ENCODE peak calls at places on chromosome 11, in four cellular contexts. One of them, this sample, is unnamed.
A peak's percentile ranks its signal among the peaks of the same experiment; 100 is the strongest.

GRCh38 chr11:27718853-27719574 is 18.8 kb upstream of the BDNF start:
- DNase-seq in activated T-cell treated with anti-CD3 and anti-CD28 coated beads for 48 hours: no peak
- DNase-seq in aorta: peak; percentile 78
- DNase-seq in NCI-H774: peak; percentile 69
- DNase-seq in this sample: no peak

GRCh38 chr11:130553306-130553705 is 104.9 kb downstream of the ADAMTS15 start:
- DNase-seq in NCI-H774: no peak
- DNase-seq in activated T-cell treated with anti-CD3 and anti-CD28 coated beads for 48 hours: no peak
- DNase-seq in aorta: no peak
- DNase-seq in this sample: no peak

GRCh38 chr11:72179804-72180396 is 12.0 kb upstream of the FOLR1 start:
- DNase-seq in NCI-H774: no peak
- DNase-seq in activated T-cell treated with anti-CD3 and anti-CD28 coated beads for 48 hours: peak; percentile 6
- DNase-seq in aorta: no peak
- DNase-seq in this sample: no peak

GRCh38 chr11:35097814-35098213 is 41.2 kb upstream of the CD44 start:
- DNase-seq in activated T-cell treated with anti-CD3 and anti-CD28 coated beads for 48 hours: no peak
- DNase-seq in NCI-H774: no peak
- DNase-seq in aorta: no peak
- DNase-seq in this sample: no peak

GRCh38 chr11:46414466-46414796 is 22.9 kb upstream of the CHRM4 start:
- DNase-seq in aorta: no peak
- DNase-seq in NCI-H774: peak; percentile 43
- DNase-seq in activated T-cell treated with anti-CD3 and anti-CD28 coated beads for 48 hours: no peak
- DNase-seq in this sample: no peak

GRCh38 chr11:114796954-114797721 is 118.8 kb downstream of the NXPE2 start:
- DNase-seq in aorta: no peak
- DNase-seq in NCI-H774: no peak
- DNase-seq in activated T-cell treated with anti-CD3 and anti-CD28 coated beads for 48 hours: no peak
- DNase-seq in this sample: no peak

GRCh38 chr11:107857550-107858216 is 904 bp downstream of the SLC35F2 start:
- DNase-seq in NCI-H774: no peak
- DNase-seq in activated T-cell treated with anti-CD3 and anti-CD28 coated beads for 48 hours: no peak
- DNase-seq in aorta: no peak
- DNase-seq in this sample: no peak

GRCh38 chr11:4606231-4607015 is 1.6 kb downstream of the TRIM68 start:
- DNase-seq in NCI-H774: peak; percentile 61
- DNase-seq in aorta: no peak
- DNase-seq in activated T-cell treated with anti-CD3 and anti-CD28 coated beads for 48 hours: no peak
- DNase-seq in this sample: no peak

GRCh38 chr11:82980292-82980691 is 78.8 kb downstream of the DDIAS start:
- DNase-seq in NCI-H774: no peak
- DNase-seq in aorta: no peak
- DNase-seq in activated T-cell treated with anti-CD3 and anti-CD28 coated beads for 48 hours: no peak
- DNase-seq in this sample: no peak

GRCh38 chr11:78798567-78799170 is 224.0 kb upstream of the NARS2 start:
- DNase-seq in activated T-cell treated with anti-CD3 and anti-CD28 coated beads for 48 hours: peak; percentile 32
- DNase-seq in NCI-H774: no peak
- DNase-seq in aorta: peak; percentile 90
- DNase-seq in this sample: no peak

GRCh38 chr11:2913029-2913431 is 16.2 kb downstream of the PHLDA2 start:
- DNase-seq in NCI-H774: no peak
- DNase-seq in activated T-cell treated with anti-CD3 and anti-CD28 coated beads for 48 hours: no peak
- DNase-seq in aorta: no peak
- DNase-seq in this sample: no peak

GRCh38 chr11:42329930-42330555 is 870.6 kb upstream of the LRRC4C start:
- DNase-seq in activated T-cell treated with anti-CD3 and anti-CD28 coated beads for 48 hours: no peak
- DNase-seq in NCI-H774: no peak
- DNase-seq in aorta: no peak
- DNase-seq in this sample: no peak

GRCh38 chr11:14029415-14029814 is 66.9 kb downstream of the SPON1 start:
- DNase-seq in aorta: no peak
- DNase-seq in NCI-H774: no peak
- DNase-seq in activated T-cell treated with anti-CD3 and anti-CD28 coated beads for 48 hours: no peak
- DNase-seq in this sample: no peak

GRCh38 chr11:11629368-11629767 is 7.6 kb upstream of the GALNT18 start:
- DNase-seq in activated T-cell treated with anti-CD3 and anti-CD28 coated beads for 48 hours: no peak
- DNase-seq in NCI-H774: no peak
- DNase-seq in aorta: no peak
- DNase-seq in this sample: no peak

GRCh38 chr11:63880031-63880841 is 36.7 kb downstream of the RCOR2 start:
- DNase-seq in NCI-H774: no peak
- DNase-seq in activated T-cell treated with anti-CD3 and anti-CD28 coated beads for 48 hours: no peak
- DNase-seq in aorta: no peak
- DNase-seq in this sample: no peak

GRCh38 chr11:70078095-70078795 is at the start of gene ANO1:
- DNase-seq in NCI-H774: no peak
- DNase-seq in aorta: peak; percentile 83
- DNase-seq in activated T-cell treated with anti-CD3 and anti-CD28 coated beads for 48 hours: no peak
- DNase-seq in this sample: no peak

GRCh38 chr11:68956142-68956541 is 24.6 kb downstream of the MRGPRD start:
- DNase-seq in activated T-cell treated with anti-CD3 and anti-CD28 coated beads for 48 hours: no peak
- DNase-seq in NCI-H774: no peak
- DNase-seq in aorta: peak; percentile 79
- DNase-seq in this sample: no peak

GRCh38 chr11:109547356-109548027 is 125.5 kb downstream of the C11orf87 start:
- DNase-seq in activated T-cell treated with anti-CD3 and anti-CD28 coated beads for 48 hours: no peak
- DNase-seq in NCI-H774: no peak
- DNase-seq in aorta: no peak
- DNase-seq in this sample: no peak

GRCh38 chr11:77197626-77198320 is 69.7 kb downstream of the MYO7A start:
- DNase-seq in activated T-cell treated with anti-CD3 and anti-CD28 coated beads for 48 hours: no peak
- DNase-seq in aorta: peak; percentile 56
- DNase-seq in NCI-H774: no peak
- DNase-seq in this sample: no peak

GRCh38 chr11:76244311-76245061 is 38.2 kb upstream of the WNT11 start:
- DNase-seq in aorta: peak; percentile 63
- DNase-seq in activated T-cell treated with anti-CD3 and anti-CD28 coated beads for 48 hours: no peak
- DNase-seq in NCI-H774: no peak
- DNase-seq in this sample: no peak

GRCh38 chr11:35337919-35338316 is 81.4 kb downstream of the SLC1A2 start:
- DNase-seq in NCI-H774: no peak
- DNase-seq in aorta: no peak
- DNase-seq in activated T-cell treated with anti-CD3 and anti-CD28 coated beads for 48 hours: no peak
- DNase-seq in this sample: no peak

GRCh38 chr11:58573451-58574104 is 2.1 kb downstream of the LPXN start:
- DNase-seq in NCI-H774: no peak
- DNase-seq in activated T-cell treated with anti-CD3 and anti-CD28 coated beads for 48 hours: peak; percentile 48
- DNase-seq in aorta: peak; percentile 81
- DNase-seq in this sample: no peak

GRCh38 chr11:130194241-130195023 is 34.9 kb downstream of the ST14 start:
- DNase-seq in aorta: no peak
- DNase-seq in activated T-cell treated with anti-CD3 and anti-CD28 coated beads for 48 hours: no peak
- DNase-seq in NCI-H774: no peak
- DNase-seq in this sample: no peak

GRCh38 chr11:12829131-12829530 is 154.9 kb downstream of the TEAD1 start:
- DNase-seq in activated T-cell treated with anti-CD3 and anti-CD28 coated beads for 48 hours: no peak
- DNase-seq in NCI-H774: no peak
- DNase-seq in aorta: no peak
- DNase-seq in this sample: no peak

GRCh38 chr11:73201249-73201648 is 16.8 kb upstream of the P2RY2 start:
- DNase-seq in aorta: no peak
- DNase-seq in NCI-H774: no peak
- DNase-seq in activated T-cell treated with anti-CD3 and anti-CD28 coated beads for 48 hours: no peak
- DNase-seq in this sample: no peak

GRCh38 chr11:130831506-130832385 is 84.5 kb downstream of the SNX19 start:
- DNase-seq in NCI-H774: no peak
- DNase-seq in aorta: no peak
- DNase-seq in activated T-cell treated with anti-CD3 and anti-CD28 coated beads for 48 hours: no peak
- DNase-seq in this sample: peak; percentile 20

GRCh38 chr11:35946766-35947165 is 2.9 kb downstream of the LDLRAD3 start:
- DNase-seq in NCI-H774: no peak
- DNase-seq in aorta: no peak
- DNase-seq in activated T-cell treated with anti-CD3 and anti-CD28 coated beads for 48 hours: no peak
- DNase-seq in this sample: no peak

GRCh38 chr11:22460181-22460580 is 122.0 kb downstream of the SLC17A6 start:
- DNase-seq in activated T-cell treated with anti-CD3 and anti-CD28 coated beads for 48 hours: no peak
- DNase-seq in NCI-H774: no peak
- DNase-seq in aorta: no peak
- DNase-seq in this sample: no peak

GRCh38 chr11:115924744-115925567 is 420.7 kb upstream of the CADM1 start:
- DNase-seq in NCI-H774: no peak
- DNase-seq in activated T-cell treated with anti-CD3 and anti-CD28 coated beads for 48 hours: peak; percentile 5
- DNase-seq in aorta: no peak
- DNase-seq in this sample: no peak

GRCh38 chr11:122108192-122108799 is 7.7 kb downstream of the BLID start:
- DNase-seq in NCI-H774: no peak
- DNase-seq in aorta: no peak
- DNase-seq in activated T-cell treated with anti-CD3 and anti-CD28 coated beads for 48 hours: no peak
- DNase-seq in this sample: peak; percentile 1

GRCh38 chr11:113473983-113474361 is 1.2 kb downstream of the DRD2 start:
- DNase-seq in aorta: no peak
- DNase-seq in NCI-H774: no peak
- DNase-seq in activated T-cell treated with anti-CD3 and anti-CD28 coated beads for 48 hours: no peak
- DNase-seq in this sample: no peak

GRCh38 chr11:106121570-106122320 is 44.3 kb downstream of the AASDHPPT start:
- DNase-seq in NCI-H774: no peak
- DNase-seq in aorta: no peak
- DNase-seq in activated T-cell treated with anti-CD3 and anti-CD28 coated beads for 48 hours: no peak
- DNase-seq in this sample: no peak

GRCh38 chr11:84607975-84608787 is 1019.0 kb downstream of the DLG2 start:
- DNase-seq in NCI-H774: peak; percentile 60
- DNase-seq in aorta: no peak
- DNase-seq in activated T-cell treated with anti-CD3 and anti-CD28 coated beads for 48 hours: no peak
- DNase-seq in this sample: no peak

GRCh38 chr11:10418259-10418949 is 36.7 kb upstream of the AMPD3 start:
- DNase-seq in NCI-H774: no peak
- DNase-seq in activated T-cell treated with anti-CD3 and anti-CD28 coated beads for 48 hours: no peak
- DNase-seq in aorta: no peak
- DNase-seq in this sample: no peak

GRCh38 chr11:65454311-65454695 is 31.7 kb downstream of the NEAT1 start:
- DNase-seq in activated T-cell treated with anti-CD3 and anti-CD28 coated beads for 48 hours: no peak
- DNase-seq in NCI-H774: no peak
- DNase-seq in aorta: peak; percentile 77
- DNase-seq in this sample: no peak

GRCh38 chr11:130636672-130637463 is 188.4 kb downstream of the ADAMTS15 start:
- DNase-seq in aorta: no peak
- DNase-seq in NCI-H774: peak; percentile 69
- DNase-seq in activated T-cell treated with anti-CD3 and anti-CD28 coated beads for 48 hours: no peak
- DNase-seq in this sample: no peak

GRCh38 chr11:15905815-15906214 is 450.5 kb downstream of the SOX6 start:
- DNase-seq in activated T-cell treated with anti-CD3 and anti-CD28 coated beads for 48 hours: no peak
- DNase-seq in NCI-H774: no peak
- DNase-seq in aorta: no peak
- DNase-seq in this sample: no peak

This sample was measured in NCI-H1694.